ENCODE peak calls at places on chromosomes 3 and 15, in seven cellular contexts. M is fibroblast of the conjunctiva, C is hippocampal formation, Z is GM12864, Q is GM12891, F is hypothalamus, U is head of caudate nucleus. H is an unnamed sample.

GRCh38 chr3:111012388-111013248 is 59.0 kb upstream of the NECTIN3 start:
- DNase-seq in Z (no peak), M (no peak), U (no peak), C (no peak), F (peak; percentile 7), Q (no peak), H (no peak)

GRCh38 chr15:80375968-80376891 is 28.0 kb upstream of the ARNT2 start:
- DNase-seq in Q (no peak), F (no peak), C (no peak), U (peak; percentile 33), Z (no peak), M (no peak), H (no peak)

GRCh38 chr15:85542895-85543331 is 162.5 kb downstream of the AKAP13 start:
- DNase-seq in U (no peak), M (no peak), Q (no peak), Z (no peak), C (no peak), F (no peak), H (peak; percentile 13)

GRCh38 chr15:72782274-72782992 is 1.1 kb downstream of the ADPGK start:
- DNase-seq in Z (no peak), C (no peak), Q (no peak), F (no peak), M (no peak), U (no peak), H (peak; percentile 18)

GRCh38 chr15:37813306-37813705 is 121.1 kb upstream of the TMCO5A start:
- DNase-seq in Z (no peak), C (no peak), M (no peak), U (no peak), F (no peak), Q (no peak), H (peak; percentile 14)

GRCh38 chr3:99659965-99660364 is 21.6 kb downstream of the COL8A1 start:
- DNase-seq in F (no peak), M (no peak), C (no peak), Q (no peak), Z (no peak), U (no peak), H (peak; percentile 49)

GRCh38 chr3:196563721-196564225 is 4.6 kb downstream of the WDR53 start:
- DNase-seq in Z (no peak), F (no peak), Q (no peak), U (no peak), M (no peak), C (no peak), H (peak; percentile 52)

GRCh38 chr3:10449436-10449835 is 56.0 kb downstream of the ATP2B2 start:
- DNase-seq in Q (no peak), F (no peak), M (no peak), Z (no peak), C (no peak), U (no peak), H (no peak)

GRCh38 chr3:48268936-48269551 is 28.1 kb downstream of the ZNF589 start:
- DNase-seq in U (no peak), M (no peak), F (no peak), Q (no peak), C (no peak), Z (no peak), H (peak; percentile 42)

GRCh38 chr15:69958494-69959134 is 139.1 kb downstream of the TLE3 start:
- DNase-seq in Z (no peak), Q (no peak), U (no peak), F (no peak), M (no peak), C (no peak), H (no peak)